ENCODE peak calls at places on chromosomes 13 and 19, in nine cellular contexts. Y is transverse colon, O is breast epithelium, I is prostate gland, Q is esophagus muscularis mucosa, R is spleen, G is stomach, Z is K562, W is GM12878. C is an unnamed sample.

GRCh38 chr13:30681489-30682242 is 53.7 kb upstream of the ALOX5AP start:
- DNase-seq in Y (no peak), O (no peak), I (no peak), Q (no peak), R (no peak), G (no peak), Z (no peak), W (no peak), C (no peak)

GRCh38 chr19:40601061-40601973 is at the start of gene LTBP4:
- DNase-seq in Y (peak), O (no peak), I (no peak), Q (no peak), R (peak), G (no peak), Z (peak), W (no peak), C (peak)

GRCh38 chr13:31485183-31485582 is 254.1 kb upstream of the RXFP2 start:
- DNase-seq in Y (no peak), O (no peak), I (no peak), Q (no peak), R (no peak), G (no peak), Z (no peak), W (no peak), C (no peak)

GRCh38 chr13:20175406-20175794 is 14.5 kb upstream of the GJA3 start:
- DNase-seq in Y (no peak), O (no peak), I (no peak), Q (no peak), R (no peak), G (no peak), Z (no peak), W (no peak), C (no peak)

GRCh38 chr13:114111577-114111976 is 20.8 kb downstream of the RASA3 start:
- DNase-seq in Y (peak), O (no peak), I (no peak), Q (no peak), R (peak), G (no peak), Z (no peak), W (no peak), C (peak)

GRCh38 chr13:37618554-37618953 is 20.0 kb upstream of the POSTN start:
- DNase-seq in Y (no peak), O (no peak), I (no peak), Q (no peak), R (no peak), G (no peak), Z (no peak), W (no peak), C (no peak)

GRCh38 chr13:39773833-39774232 is 118.4 kb downstream of the COG6 start:
- DNase-seq in Y (no peak), O (no peak), I (no peak), Q (no peak), R (no peak), G (no peak), Z (no peak), W (no peak), C (no peak)

GRCh38 chr13:28394422-28394821 is 100.5 kb downstream of the FLT1 start:
- DNase-seq in Y (no peak), O (no peak), I (no peak), Q (no peak), R (no peak), G (no peak), Z (no peak), W (no peak), C (no peak)

GRCh38 chr19:6732803-6733337 is 4.5 kb downstream of the GPR108 start:
- DNase-seq in Y (no peak), O (no peak), I (no peak), Q (no peak), R (no peak), G (no peak), Z (no peak), W (no peak), C (peak)

GRCh38 chr13:19845758-19846157 is 17.7 kb downstream of the ZMYM5 start:
- DNase-seq in Y (no peak), O (no peak), I (no peak), Q (no peak), R (no peak), G (no peak), Z (peak), W (no peak), C (peak)

GRCh38 chr13:50357586-50358118 is 342.4 kb downstream of the KCNRG start:
- DNase-seq in Y (no peak), O (peak), I (peak), Q (peak), R (no peak), G (peak), Z (peak), W (no peak), C (peak)

GRCh38 chr19:49362926-49363264 is 679 bp upstream of the TEAD2 start:
- DNase-seq in Y (peak), O (peak), I (peak), Q (no peak), R (no peak), G (peak), Z (no peak), W (no peak), C (peak)

GRCh38 chr13:99693351-99693750 is 192.1 kb downstream of the TM9SF2 start:
- DNase-seq in Y (no peak), O (no peak), I (no peak), Q (no peak), R (no peak), G (no peak), Z (no peak), W (no peak), C (no peak)

GRCh38 chr19:45887311-45887710 is 1.4 kb upstream of the IRF2BP1 start:
- DNase-seq in Y (no peak), O (no peak), I (no peak), Q (no peak), R (no peak), G (no peak), Z (no peak), W (no peak), C (no peak)

GRCh38 chr13:31794452-31794851 is 55.1 kb downstream of the RXFP2 start:
- DNase-seq in Y (no peak), O (no peak), I (no peak), Q (no peak), R (no peak), G (no peak), Z (no peak), W (no peak), C (no peak)

GRCh38 chr13:111261326-111261725 is 59.1 kb upstream of the TEX29 start:
- DNase-seq in Y (no peak), O (no peak), I (no peak), Q (no peak), R (no peak), G (no peak), Z (no peak), W (no peak), C (no peak)

GRCh38 chr13:32174366-32174765 is 140.8 kb downstream of the ZAR1L start:
- DNase-seq in Y (no peak), O (no peak), I (no peak), Q (no peak), R (no peak), G (no peak), Z (no peak), W (no peak), C (no peak)

GRCh38 chr19:861756-862528 is 2.5 kb downstream of the CFD start:
- DNase-seq in Y (peak), O (no peak), I (no peak), Q (no peak), R (peak), G (no peak), Z (peak), W (no peak), C (no peak)

GRCh38 chr13:65656740-65657329 is 1573.3 kb downstream of the PCDH9 start:
- DNase-seq in Y (no peak), O (no peak), I (no peak), Q (no peak), R (no peak), G (no peak), Z (no peak), W (no peak), C (no peak)

GRCh38 chr19:17889609-17890214 is 18.0 kb downstream of the SLC5A5 start:
- DNase-seq in Y (no peak), O (no peak), I (no peak), Q (no peak), R (no peak), G (no peak), Z (peak), W (no peak), C (no peak)

GRCh38 chr13:43433691-43434121 is 353.1 kb downstream of the ENOX1 start:
- DNase-seq in Y (no peak), O (no peak), I (no peak), Q (no peak), R (no peak), G (no peak), Z (no peak), W (no peak), C (no peak)

GRCh38 chr13:84867246-84867645 is 932.0 kb downstream of the SLITRK6 start:
- DNase-seq in Y (no peak), O (no peak), I (no peak), Q (no peak), R (no peak), G (no peak), Z (no peak), W (no peak), C (no peak)

GRCh38 chr13:57673197-57673596 is 41.7 kb downstream of the PCDH17 start:
- DNase-seq in Y (no peak), O (no peak), I (no peak), Q (no peak), R (no peak), G (no peak), Z (no peak), W (no peak), C (no peak)

GRCh38 chr19:18939922-18940775 is 868 bp downstream of the HOMER3 start:
- DNase-seq in Y (peak), O (no peak), I (peak), Q (no peak), R (peak), G (peak), Z (no peak), W (no peak), C (peak)

GRCh38 chr19:13090511-13091231 is 12.0 kb downstream of the LYL1 start:
- DNase-seq in Y (no peak), O (no peak), I (no peak), Q (no peak), R (no peak), G (no peak), Z (no peak), W (no peak), C (no peak)

GRCh38 chr19:13089857-13090507 is 12.7 kb downstream of the LYL1 start:
- DNase-seq in Y (no peak), O (no peak), I (no peak), Q (no peak), R (no peak), G (no peak), Z (no peak), W (no peak), C (no peak)

GRCh38 chr19:13087295-13087694 is 15.4 kb downstream of the LYL1 start:
- DNase-seq in Y (no peak), O (no peak), I (no peak), Q (no peak), R (no peak), G (no peak), Z (no peak), W (no peak), C (no peak)

GRCh38 chr19:13087795-13088537 is 14.7 kb downstream of the LYL1 start:
- DNase-seq in Y (no peak), O (no peak), I (no peak), Q (no peak), R (no peak), G (no peak), Z (no peak), W (no peak), C (no peak)

DNA sequence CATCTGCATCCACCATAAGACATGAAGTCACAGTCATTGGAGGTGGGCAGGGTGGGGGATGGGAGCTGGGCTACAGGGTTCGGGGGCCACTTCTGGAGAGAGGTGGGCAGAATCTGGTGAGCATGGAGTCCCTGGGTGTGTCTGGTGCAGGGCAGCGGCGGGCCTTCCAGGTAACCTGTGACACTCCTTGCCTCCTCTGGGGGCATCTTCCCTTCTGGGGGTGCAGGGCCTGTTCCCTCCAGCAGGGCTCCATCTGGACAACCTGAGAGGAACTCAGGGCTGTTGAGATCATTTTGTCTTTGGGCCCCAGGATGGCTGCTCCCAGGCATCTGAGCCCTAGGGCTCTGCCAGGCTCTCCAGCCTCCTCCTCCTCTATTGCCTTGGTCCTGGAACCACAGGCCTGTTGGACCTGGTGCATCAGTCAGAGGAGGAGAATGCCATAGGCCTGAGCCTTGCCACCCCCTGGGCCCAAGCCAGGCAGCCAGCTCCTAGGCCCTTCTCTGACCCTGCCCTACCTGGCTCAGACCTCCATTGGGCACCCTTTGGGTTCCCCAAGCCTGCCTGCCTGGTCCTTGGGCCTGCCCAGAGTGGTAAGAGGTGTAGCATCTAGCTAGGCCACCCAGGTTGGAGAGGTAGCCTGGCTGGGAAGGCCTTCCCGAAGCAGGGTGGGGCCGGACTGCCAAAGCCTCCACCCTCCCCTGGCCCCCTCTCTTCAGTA is 13.4 kb downstream of the LYL1 start:
- DNase-seq in Y (no peak), O (no peak), I (no peak), Q (no peak), R (no peak), G (no peak), Z (peak), W (no peak), C (no peak)
- TF ChIP-seq CTCF in Y (peak), O (no peak), I (no peak), Q (peak), R (peak), G (peak), Z (peak), W (peak), C (no peak)

DNA sequence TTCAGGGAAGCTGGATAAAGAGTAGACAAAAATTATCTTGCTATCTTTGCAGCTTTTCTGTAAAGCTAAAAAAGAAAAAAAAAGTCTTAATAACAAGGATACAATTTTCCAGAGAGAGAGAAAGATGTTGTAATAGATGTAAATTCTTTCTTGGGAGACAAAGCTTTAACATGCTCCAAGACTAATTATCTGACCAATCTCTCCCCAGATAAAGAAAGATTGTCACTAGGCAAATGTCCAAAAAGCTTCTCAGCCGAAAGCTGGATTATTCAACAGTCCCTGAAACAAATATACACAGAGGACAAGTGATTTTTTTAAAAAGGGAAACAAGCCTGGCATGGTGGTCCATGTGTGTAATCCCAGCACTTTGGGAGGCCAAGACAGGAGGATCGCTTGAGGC is 19.3 kb downstream of the SYDE1 start:
- DNase-seq in Y (no peak), O (no peak), I (no peak), Q (no peak), R (no peak), G (no peak), Z (no peak), W (no peak), C (no peak)
- TF ChIP-seq POLR2AphosphoS5 in Y (no peak), O (no peak), I (no peak), Q (no peak), R (no peak), G (no peak), Z (no peak), W (no peak), C (no peak)

DNA sequence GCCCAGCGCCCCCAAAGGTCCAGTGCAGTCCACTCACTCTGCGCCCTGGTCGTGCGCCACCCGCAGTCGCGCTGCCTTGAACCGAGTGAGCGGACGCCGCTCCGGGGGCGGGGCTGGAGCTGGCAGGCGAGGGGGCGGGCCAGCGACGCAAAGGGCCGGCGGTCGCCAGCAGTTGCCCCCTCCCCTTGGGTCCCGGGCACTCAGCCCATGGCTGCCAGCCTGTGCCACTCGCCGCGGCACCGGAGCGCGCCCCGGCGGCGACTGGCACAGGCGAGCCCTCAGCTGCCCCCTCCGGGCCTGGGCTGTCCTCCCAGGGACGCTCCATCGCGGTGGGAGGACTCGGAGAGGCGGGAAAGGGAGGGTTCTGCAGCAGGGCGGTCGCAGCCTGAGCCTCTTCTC is at the start of gene S1PR5:
- DNase-seq in Y (no peak), O (no peak), I (no peak), Q (no peak), R (no peak), G (no peak), Z (peak), W (no peak), C (no peak)
- TF ChIP-seq POLR2A in Y (no peak), O (no peak), I (peak), Q (no peak), R (no peak), G (no peak), Z (no peak), W (no peak), C (no peak)

GRCh38 chr13:106535552-106536243 is at the start of gene EFNB2:
- DNase-seq in Y (peak), O (peak), I (peak), Q (no peak), R (peak), G (peak), Z (peak), W (peak), C (peak)
- TF ChIP-seq CTCF in Y (no peak), O (no peak), I (peak), Q (no peak), R (no peak), G (no peak), Z (peak), W (peak), C (no peak)